ENCODE peak calls at places on chromosomes 1 and 21, in five cellular contexts. One of them, this sample, is unnamed.

GRCh38 chr1:43835141-43836021 is 98.2 kb upstream of the ARTN start:
- DNase-seq in SIG-M5: no peak
- DNase-seq in left colon: no peak
- DNase-seq in cardiac muscle cell: peak
- DNase-seq in stimulated activated effector memory CD8-positive, alpha-beta T cell treated with anti-CD3 and anti-CD28 coated beads, Interleukin-12 subunit alpha, Interleukin-12 subunit beta, amount 100 ng/mL, for 72 hours: no peak
- DNase-seq in this sample: no peak

GRCh38 chr1:23593556-23594148 is 34.4 kb upstream of the ID3 start:
- DNase-seq in SIG-M5: no peak
- DNase-seq in left colon: no peak
- DNase-seq in cardiac muscle cell: no peak
- DNase-seq in stimulated activated effector memory CD8-positive, alpha-beta T cell treated with anti-CD3 and anti-CD28 coated beads, Interleukin-12 subunit alpha, Interleukin-12 subunit beta, amount 100 ng/mL, for 72 hours: no peak
- DNase-seq in this sample: no peak

GRCh38 chr1:39679821-39680220 is 7.9 kb upstream of the NT5C1A start:
- DNase-seq in SIG-M5: no peak
- DNase-seq in left colon: no peak
- DNase-seq in cardiac muscle cell: no peak
- DNase-seq in stimulated activated effector memory CD8-positive, alpha-beta T cell treated with anti-CD3 and anti-CD28 coated beads, Interleukin-12 subunit alpha, Interleukin-12 subunit beta, amount 100 ng/mL, for 72 hours: no peak
- DNase-seq in this sample: no peak

GRCh38 chr1:222109836-222110235 is 367.9 kb upstream of the DUSP10 start:
- DNase-seq in SIG-M5: no peak
- DNase-seq in left colon: no peak
- DNase-seq in cardiac muscle cell: no peak
- DNase-seq in stimulated activated effector memory CD8-positive, alpha-beta T cell treated with anti-CD3 and anti-CD28 coated beads, Interleukin-12 subunit alpha, Interleukin-12 subunit beta, amount 100 ng/mL, for 72 hours: no peak
- DNase-seq in this sample: no peak

GRCh38 chr1:160953030-160953429 is 1.6 kb downstream of the ITLN2 start:
- DNase-seq in SIG-M5: no peak
- DNase-seq in left colon: no peak
- DNase-seq in cardiac muscle cell: peak
- DNase-seq in stimulated activated effector memory CD8-positive, alpha-beta T cell treated with anti-CD3 and anti-CD28 coated beads, Interleukin-12 subunit alpha, Interleukin-12 subunit beta, amount 100 ng/mL, for 72 hours: no peak
- DNase-seq in this sample: no peak

GRCh38 chr1:18653375-18653774 is 22.7 kb downstream of the PAX7 start:
- DNase-seq in SIG-M5: no peak
- DNase-seq in left colon: no peak
- DNase-seq in cardiac muscle cell: no peak
- DNase-seq in stimulated activated effector memory CD8-positive, alpha-beta T cell treated with anti-CD3 and anti-CD28 coated beads, Interleukin-12 subunit alpha, Interleukin-12 subunit beta, amount 100 ng/mL, for 72 hours: no peak
- DNase-seq in this sample: no peak

GRCh38 chr1:16302709-16303627 is 49.3 kb downstream of the FBXO42 start:
- DNase-seq in SIG-M5: no peak
- DNase-seq in left colon: no peak
- DNase-seq in cardiac muscle cell: peak
- DNase-seq in stimulated activated effector memory CD8-positive, alpha-beta T cell treated with anti-CD3 and anti-CD28 coated beads, Interleukin-12 subunit alpha, Interleukin-12 subunit beta, amount 100 ng/mL, for 72 hours: no peak
- DNase-seq in this sample: no peak

GRCh38 chr1:109275706-109276345 is 7.1 kb downstream of the PSRC1 start:
- DNase-seq in SIG-M5: no peak
- DNase-seq in left colon: peak
- DNase-seq in cardiac muscle cell: no peak
- DNase-seq in stimulated activated effector memory CD8-positive, alpha-beta T cell treated with anti-CD3 and anti-CD28 coated beads, Interleukin-12 subunit alpha, Interleukin-12 subunit beta, amount 100 ng/mL, for 72 hours: no peak
- DNase-seq in this sample: no peak

GRCh38 chr1:150544204-150544603 is 5.0 kb upstream of the ADAMTSL4 start:
- DNase-seq in SIG-M5: no peak
- DNase-seq in left colon: no peak
- DNase-seq in cardiac muscle cell: no peak
- DNase-seq in stimulated activated effector memory CD8-positive, alpha-beta T cell treated with anti-CD3 and anti-CD28 coated beads, Interleukin-12 subunit alpha, Interleukin-12 subunit beta, amount 100 ng/mL, for 72 hours: no peak
- DNase-seq in this sample: no peak

GRCh38 chr21:42811960-42812359 is 67.4 kb downstream of the WDR4 start:
- DNase-seq in SIG-M5: no peak
- DNase-seq in left colon: no peak
- DNase-seq in cardiac muscle cell: no peak
- DNase-seq in stimulated activated effector memory CD8-positive, alpha-beta T cell treated with anti-CD3 and anti-CD28 coated beads, Interleukin-12 subunit alpha, Interleukin-12 subunit beta, amount 100 ng/mL, for 72 hours: no peak
- DNase-seq in this sample: no peak

GRCh38 chr1:186435336-186435735 is 25.6 kb downstream of the PDC start:
- DNase-seq in SIG-M5: no peak
- DNase-seq in left colon: no peak
- DNase-seq in cardiac muscle cell: peak
- DNase-seq in stimulated activated effector memory CD8-positive, alpha-beta T cell treated with anti-CD3 and anti-CD28 coated beads, Interleukin-12 subunit alpha, Interleukin-12 subunit beta, amount 100 ng/mL, for 72 hours: no peak
- DNase-seq in this sample: no peak

GRCh38 chr1:33161061-33161681 is 20.7 kb downstream of the TRIM62 start:
- DNase-seq in SIG-M5: no peak
- DNase-seq in left colon: no peak
- DNase-seq in cardiac muscle cell: peak
- DNase-seq in stimulated activated effector memory CD8-positive, alpha-beta T cell treated with anti-CD3 and anti-CD28 coated beads, Interleukin-12 subunit alpha, Interleukin-12 subunit beta, amount 100 ng/mL, for 72 hours: no peak
- DNase-seq in this sample: no peak

GRCh38 chr1:213750231-213751063 is 237.3 kb upstream of the PROX1 start:
- DNase-seq in SIG-M5: no peak
- DNase-seq in left colon: no peak
- DNase-seq in cardiac muscle cell: no peak
- DNase-seq in stimulated activated effector memory CD8-positive, alpha-beta T cell treated with anti-CD3 and anti-CD28 coated beads, Interleukin-12 subunit alpha, Interleukin-12 subunit beta, amount 100 ng/mL, for 72 hours: no peak
- DNase-seq in this sample: no peak

GRCh38 chr1:110503471-110503870 is 15.5 kb downstream of the KCNA10 start:
- DNase-seq in SIG-M5: no peak
- DNase-seq in left colon: no peak
- DNase-seq in cardiac muscle cell: no peak
- DNase-seq in stimulated activated effector memory CD8-positive, alpha-beta T cell treated with anti-CD3 and anti-CD28 coated beads, Interleukin-12 subunit alpha, Interleukin-12 subunit beta, amount 100 ng/mL, for 72 hours: no peak
- DNase-seq in this sample: no peak

GRCh38 chr1:160739098-160739511 is at the start of gene SLAMF7:
- DNase-seq in SIG-M5: peak
- DNase-seq in left colon: peak
- DNase-seq in cardiac muscle cell: no peak
- DNase-seq in stimulated activated effector memory CD8-positive, alpha-beta T cell treated with anti-CD3 and anti-CD28 coated beads, Interleukin-12 subunit alpha, Interleukin-12 subunit beta, amount 100 ng/mL, for 72 hours: no peak
- DNase-seq in this sample: no peak

GRCh38 chr1:209576798-209577197 is 6.7 kb upstream of the CAMK1G start:
- DNase-seq in SIG-M5: no peak
- DNase-seq in left colon: peak
- DNase-seq in cardiac muscle cell: peak
- DNase-seq in stimulated activated effector memory CD8-positive, alpha-beta T cell treated with anti-CD3 and anti-CD28 coated beads, Interleukin-12 subunit alpha, Interleukin-12 subunit beta, amount 100 ng/mL, for 72 hours: peak
- DNase-seq in this sample: peak

GRCh38 chr1:169779970-169780369 is 14.7 kb downstream of the METTL18 start:
- DNase-seq in SIG-M5: no peak
- DNase-seq in left colon: no peak
- DNase-seq in cardiac muscle cell: no peak
- DNase-seq in stimulated activated effector memory CD8-positive, alpha-beta T cell treated with anti-CD3 and anti-CD28 coated beads, Interleukin-12 subunit alpha, Interleukin-12 subunit beta, amount 100 ng/mL, for 72 hours: no peak
- DNase-seq in this sample: no peak

GRCh38 chr1:147924813-147925212 is 3.4 kb upstream of the GPR89B start:
- DNase-seq in SIG-M5: no peak
- DNase-seq in left colon: no peak
- DNase-seq in cardiac muscle cell: no peak
- DNase-seq in stimulated activated effector memory CD8-positive, alpha-beta T cell treated with anti-CD3 and anti-CD28 coated beads, Interleukin-12 subunit alpha, Interleukin-12 subunit beta, amount 100 ng/mL, for 72 hours: no peak
- DNase-seq in this sample: no peak

GRCh38 chr1:54120018-54120697 is 32.6 kb downstream of the CDCP2 start:
- DNase-seq in SIG-M5: no peak
- DNase-seq in left colon: no peak
- DNase-seq in cardiac muscle cell: no peak
- DNase-seq in stimulated activated effector memory CD8-positive, alpha-beta T cell treated with anti-CD3 and anti-CD28 coated beads, Interleukin-12 subunit alpha, Interleukin-12 subunit beta, amount 100 ng/mL, for 72 hours: no peak
- DNase-seq in this sample: no peak

GRCh38 chr1:234655328-234656069 is 45.5 kb upstream of the IRF2BP2 start:
- DNase-seq in SIG-M5: no peak
- DNase-seq in left colon: no peak
- DNase-seq in cardiac muscle cell: no peak
- DNase-seq in stimulated activated effector memory CD8-positive, alpha-beta T cell treated with anti-CD3 and anti-CD28 coated beads, Interleukin-12 subunit alpha, Interleukin-12 subunit beta, amount 100 ng/mL, for 72 hours: no peak
- DNase-seq in this sample: no peak

GRCh38 chr21:43907751-43908150 is 42.7 kb downstream of the AGPAT3 start:
- DNase-seq in SIG-M5: no peak
- DNase-seq in left colon: no peak
- DNase-seq in cardiac muscle cell: no peak
- DNase-seq in stimulated activated effector memory CD8-positive, alpha-beta T cell treated with anti-CD3 and anti-CD28 coated beads, Interleukin-12 subunit alpha, Interleukin-12 subunit beta, amount 100 ng/mL, for 72 hours: no peak
- DNase-seq in this sample: no peak

GRCh38 chr1:212638419-212639151 is 30.0 kb downstream of the ATF3 start:
- DNase-seq in SIG-M5: no peak
- DNase-seq in left colon: peak
- DNase-seq in cardiac muscle cell: peak
- DNase-seq in stimulated activated effector memory CD8-positive, alpha-beta T cell treated with anti-CD3 and anti-CD28 coated beads, Interleukin-12 subunit alpha, Interleukin-12 subunit beta, amount 100 ng/mL, for 72 hours: no peak
- DNase-seq in this sample: no peak

GRCh38 chr1:181134543-181135461 is 46.3 kb downstream of the IER5 start:
- DNase-seq in SIG-M5: peak
- DNase-seq in left colon: peak
- DNase-seq in cardiac muscle cell: peak
- DNase-seq in stimulated activated effector memory CD8-positive, alpha-beta T cell treated with anti-CD3 and anti-CD28 coated beads, Interleukin-12 subunit alpha, Interleukin-12 subunit beta, amount 100 ng/mL, for 72 hours: peak
- DNase-seq in this sample: peak

GRCh38 chr1:205310981-205311704 is 10.4 kb downstream of the NUAK2 start:
- DNase-seq in SIG-M5: no peak
- DNase-seq in left colon: no peak
- DNase-seq in cardiac muscle cell: no peak
- DNase-seq in stimulated activated effector memory CD8-positive, alpha-beta T cell treated with anti-CD3 and anti-CD28 coated beads, Interleukin-12 subunit alpha, Interleukin-12 subunit beta, amount 100 ng/mL, for 72 hours: no peak
- DNase-seq in this sample: no peak

GRCh38 chr1:15523104-15523921 is 702 bp downstream of the CASP9 start:
- DNase-seq in SIG-M5: no peak
- DNase-seq in left colon: no peak
- DNase-seq in cardiac muscle cell: peak
- DNase-seq in stimulated activated effector memory CD8-positive, alpha-beta T cell treated with anti-CD3 and anti-CD28 coated beads, Interleukin-12 subunit alpha, Interleukin-12 subunit beta, amount 100 ng/mL, for 72 hours: no peak
- DNase-seq in this sample: no peak

GRCh38 chr1:182380199-182380598 is 11.4 kb downstream of the GLUL start:
- DNase-seq in SIG-M5: no peak
- DNase-seq in left colon: no peak
- DNase-seq in cardiac muscle cell: no peak
- DNase-seq in stimulated activated effector memory CD8-positive, alpha-beta T cell treated with anti-CD3 and anti-CD28 coated beads, Interleukin-12 subunit alpha, Interleukin-12 subunit beta, amount 100 ng/mL, for 72 hours: no peak
- DNase-seq in this sample: no peak

GRCh38 chr1:19448491-19449439 is 36.6 kb downstream of the CAPZB start:
- DNase-seq in SIG-M5: no peak
- DNase-seq in left colon: peak
- DNase-seq in cardiac muscle cell: peak
- DNase-seq in stimulated activated effector memory CD8-positive, alpha-beta T cell treated with anti-CD3 and anti-CD28 coated beads, Interleukin-12 subunit alpha, Interleukin-12 subunit beta, amount 100 ng/mL, for 72 hours: no peak
- DNase-seq in this sample: peak

GRCh38 chr1:246695136-246695535 is 29.1 kb upstream of the SCCPDH start:
- DNase-seq in SIG-M5: no peak
- DNase-seq in left colon: no peak
- DNase-seq in cardiac muscle cell: no peak
- DNase-seq in stimulated activated effector memory CD8-positive, alpha-beta T cell treated with anti-CD3 and anti-CD28 coated beads, Interleukin-12 subunit alpha, Interleukin-12 subunit beta, amount 100 ng/mL, for 72 hours: no peak
- DNase-seq in this sample: no peak

GRCh38 chr1:93703649-93704048 is 22.0 kb upstream of the BCAR3 start:
- DNase-seq in SIG-M5: no peak
- DNase-seq in left colon: no peak
- DNase-seq in cardiac muscle cell: no peak
- DNase-seq in stimulated activated effector memory CD8-positive, alpha-beta T cell treated with anti-CD3 and anti-CD28 coated beads, Interleukin-12 subunit alpha, Interleukin-12 subunit beta, amount 100 ng/mL, for 72 hours: no peak
- DNase-seq in this sample: no peak

GRCh38 chr1:32767156-32767555 is 50.0 kb downstream of the YARS1 start:
- DNase-seq in SIG-M5: no peak
- DNase-seq in left colon: no peak
- DNase-seq in cardiac muscle cell: no peak
- DNase-seq in stimulated activated effector memory CD8-positive, alpha-beta T cell treated with anti-CD3 and anti-CD28 coated beads, Interleukin-12 subunit alpha, Interleukin-12 subunit beta, amount 100 ng/mL, for 72 hours: no peak
- DNase-seq in this sample: no peak

GRCh38 chr1:110155878-110156522 is 5.7 kb downstream of the SLC6A17 start:
- DNase-seq in SIG-M5: no peak
- DNase-seq in left colon: no peak
- DNase-seq in cardiac muscle cell: peak
- DNase-seq in stimulated activated effector memory CD8-positive, alpha-beta T cell treated with anti-CD3 and anti-CD28 coated beads, Interleukin-12 subunit alpha, Interleukin-12 subunit beta, amount 100 ng/mL, for 72 hours: peak
- DNase-seq in this sample: peak

GRCh38 chr1:59556802-59557548 is 257.8 kb upstream of the HOOK1 start:
- DNase-seq in SIG-M5: no peak
- DNase-seq in left colon: peak
- DNase-seq in cardiac muscle cell: no peak
- DNase-seq in stimulated activated effector memory CD8-positive, alpha-beta T cell treated with anti-CD3 and anti-CD28 coated beads, Interleukin-12 subunit alpha, Interleukin-12 subunit beta, amount 100 ng/mL, for 72 hours: no peak
- DNase-seq in this sample: no peak

GRCh38 chr1:22636927-22637326 is 499 bp downstream of the C1QA start:
- DNase-seq in SIG-M5: no peak
- DNase-seq in left colon: no peak
- DNase-seq in cardiac muscle cell: no peak
- DNase-seq in stimulated activated effector memory CD8-positive, alpha-beta T cell treated with anti-CD3 and anti-CD28 coated beads, Interleukin-12 subunit alpha, Interleukin-12 subunit beta, amount 100 ng/mL, for 72 hours: no peak
- DNase-seq in this sample: no peak

GRCh38 chr1:225998560-225999226 is 450 bp downstream of the SDE2 start:
- DNase-seq in SIG-M5: no peak
- DNase-seq in left colon: no peak
- DNase-seq in cardiac muscle cell: peak
- DNase-seq in stimulated activated effector memory CD8-positive, alpha-beta T cell treated with anti-CD3 and anti-CD28 coated beads, Interleukin-12 subunit alpha, Interleukin-12 subunit beta, amount 100 ng/mL, for 72 hours: no peak
- DNase-seq in this sample: no peak

GRCh38 chr1:29306471-29307140 is 70.3 kb downstream of the PTPRU start:
- DNase-seq in SIG-M5: no peak
- DNase-seq in left colon: no peak
- DNase-seq in cardiac muscle cell: no peak
- DNase-seq in stimulated activated effector memory CD8-positive, alpha-beta T cell treated with anti-CD3 and anti-CD28 coated beads, Interleukin-12 subunit alpha, Interleukin-12 subunit beta, amount 100 ng/mL, for 72 hours: no peak
- DNase-seq in this sample: no peak

GRCh38 chr1:9705337-9706098 is 54.0 kb downstream of the PIK3CD start:
- DNase-seq in SIG-M5: no peak
- DNase-seq in left colon: no peak
- DNase-seq in cardiac muscle cell: no peak
- DNase-seq in stimulated activated effector memory CD8-positive, alpha-beta T cell treated with anti-CD3 and anti-CD28 coated beads, Interleukin-12 subunit alpha, Interleukin-12 subunit beta, amount 100 ng/mL, for 72 hours: no peak
- DNase-seq in this sample: no peak

GRCh38 chr1:90045853-90046563 is 51.1 kb downstream of the ZNF326 start:
- DNase-seq in SIG-M5: no peak
- DNase-seq in left colon: no peak
- DNase-seq in cardiac muscle cell: peak
- DNase-seq in stimulated activated effector memory CD8-positive, alpha-beta T cell treated with anti-CD3 and anti-CD28 coated beads, Interleukin-12 subunit alpha, Interleukin-12 subunit beta, amount 100 ng/mL, for 72 hours: no peak
- DNase-seq in this sample: no peak